ENCODE peak calls at places on chromosomes 5 and 9, in four cellular contexts. One of them, this sample, is unnamed.

GRCh38 chr5:150322202-150322601 is 19.5 kb upstream of the ARSI start:
- DNase-seq in IMR-90: peak; percentile 87
- DNase-seq in hypothalamus: no peak
- DNase-seq in AG08396: no peak
- DNase-seq in this sample: no peak

GRCh38 chr9:38355526-38356120 is 36.9 kb upstream of the ALDH1B1 start:
- DNase-seq in IMR-90: no peak
- DNase-seq in AG08396: no peak
- DNase-seq in hypothalamus: no peak
- DNase-seq in this sample: no peak

GRCh38 chr9:113621309-113621791 is 157.8 kb downstream of the RGS3 start:
- DNase-seq in hypothalamus: no peak
- DNase-seq in AG08396: peak; percentile 82
- DNase-seq in IMR-90: peak; percentile 93
- DNase-seq in this sample: no peak

GRCh38 chr5:95959964-95960801 is 1.5 kb downstream of the ELL2 start:
- DNase-seq in hypothalamus: peak; percentile 28
- DNase-seq in AG08396: no peak
- DNase-seq in IMR-90: peak; percentile 34
- DNase-seq in this sample: no peak

GRCh38 chr9:80878556-80878955 is 810.8 kb downstream of the TLE1 start:
- DNase-seq in hypothalamus: no peak
- DNase-seq in IMR-90: peak; percentile 74
- DNase-seq in AG08396: no peak
- DNase-seq in this sample: no peak

GRCh38 chr9:114109106-114109505 is 10.0 kb upstream of the KIF12 start:
- DNase-seq in hypothalamus: no peak
- DNase-seq in IMR-90: no peak
- DNase-seq in AG08396: no peak
- DNase-seq in this sample: no peak

GRCh38 chr5:759781-760362 is 24.7 kb downstream of the ZDHHC11B start:
- DNase-seq in hypothalamus: no peak
- DNase-seq in AG08396: no peak
- DNase-seq in IMR-90: no peak
- DNase-seq in this sample: no peak

GRCh38 chr9:89674667-89675402 is 70.0 kb downstream of the GADD45G start:
- DNase-seq in IMR-90: no peak
- DNase-seq in AG08396: no peak
- DNase-seq in hypothalamus: peak; percentile 57
- DNase-seq in this sample: peak; percentile 97

GRCh38 chr9:112572416-112572815 is 85.8 kb downstream of the KIAA1958 start:
- DNase-seq in IMR-90: no peak
- DNase-seq in hypothalamus: no peak
- DNase-seq in AG08396: no peak
- DNase-seq in this sample: no peak

This sample was measured in COR-L47.